ENCODE peak calls at places on chromosomes 12 and 14, in eight cellular contexts. N is effector memory CD4-positive, alpha-beta T cell; S is heart left ventricle; Y is HCT116; F is CD8-positive, alpha-beta memory T cell; W is GM23248; P is body of pancreas; A is aorta. C is an unnamed sample. For H3K9me3 and H3K27me3, the result is how much of the 10 kb centered on the place peaks cover.

GRCh38 chr12:57479376-57480115 is at the start of gene ARHGAP9:
- DNase-seq in A (peak), F (peak), Y (no peak), N (peak), P (no peak), S (no peak), W (no peak), C (no peak)

GRCh38 chr12:31578632-31579031 is 12.3 kb downstream of the DENND5B start:
- DNase-seq in Y (no peak), P (no peak), F (no peak), N (no peak), A (no peak), S (no peak), W (peak), C (no peak)

GRCh38 chr14:99554757-99555531 is 49.1 kb downstream of the CCDC85C start:
- DNase-seq in N (no peak), W (no peak), F (no peak), A (no peak), P (peak), S (no peak), Y (no peak), C (no peak)

GRCh38 chr12:108649668-108650067 is 16.0 kb upstream of the SELPLG start:
- DNase-seq in F (no peak), Y (peak), W (peak), P (no peak), N (no peak), A (no peak), S (no peak), C (no peak)

GRCh38 chr12:47819902-47820630 is at the start of gene HDAC7:
- DNase-seq in Y (peak), W (peak), P (peak), N (peak), S (peak), F (peak), A (peak), C (peak)

GRCh38 chr12:89453579-89453978 is 71.0 kb downstream of the GALNT4 start:
- DNase-seq in Y (no peak), W (peak), P (no peak), F (no peak), S (no peak), A (no peak), N (no peak), C (no peak)

GRCh38 chr12:44253338-44253856 is 417.5 kb downstream of the TMEM117 start:
- DNase-seq in A (no peak), Y (no peak), S (no peak), N (no peak), P (no peak), F (no peak), W (no peak), C (no peak)

GRCh38 chr12:61367281-61367785 is 892.9 kb upstream of the USP15 start:
- DNase-seq in Y (no peak), P (no peak), A (no peak), F (no peak), S (no peak), N (no peak), W (peak), C (no peak)

GRCh38 chr12:85076688-85077430 is 40.7 kb downstream of the LRRIQ1 start:
- DNase-seq in S (no peak), N (no peak), A (no peak), F (no peak), Y (peak), P (no peak), W (peak), C (no peak)

GRCh38 chr14:100593751-100594624 is 6.8 kb upstream of the BEGAIN start:
- DNase-seq in N (no peak), P (no peak), A (peak), F (no peak), Y (no peak), S (peak), W (no peak), C (peak)

GRCh38 chr14:63297387-63297786 is 21.3 kb downstream of the GPHB5 start:
- DNase-seq in A (no peak), S (no peak), Y (no peak), P (no peak), N (no peak), W (no peak), F (no peak), C (no peak)

GRCh38 chr14:81927069-81927468 is 393.4 kb upstream of the SEL1L start:
- DNase-seq in W (no peak), N (no peak), F (no peak), Y (no peak), P (no peak), S (no peak), A (no peak), C (no peak)

DNA sequence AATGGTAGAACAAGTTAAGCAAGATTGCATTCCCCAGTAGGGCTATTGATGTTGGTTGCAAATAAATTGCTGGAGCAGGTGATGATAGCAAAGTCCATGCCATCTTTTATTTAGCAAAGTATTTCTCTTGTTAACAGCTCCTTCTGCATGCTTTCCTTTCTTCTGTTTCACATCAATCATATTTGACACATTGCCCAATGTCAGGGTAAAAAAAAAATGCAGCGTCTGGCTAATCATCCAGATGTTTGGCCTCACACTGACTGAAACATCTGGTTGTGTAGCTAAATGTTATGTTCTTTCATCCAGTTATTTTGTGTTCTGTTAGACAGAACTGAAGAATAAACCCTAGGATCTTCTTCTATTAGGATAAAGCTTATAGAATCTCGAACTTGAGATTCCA is 859.3 kb downstream of the DIO2 start:
- DNase-seq in F (no peak), W (no peak), P (no peak), Y (no peak), S (no peak), N (no peak), A (no peak), C (no peak)
- H3K9me3 ChIP-seq in F (under half), W (under half), P (under half), Y (under half), S (under half), N (under half), A (under half), C (under half)

DNA sequence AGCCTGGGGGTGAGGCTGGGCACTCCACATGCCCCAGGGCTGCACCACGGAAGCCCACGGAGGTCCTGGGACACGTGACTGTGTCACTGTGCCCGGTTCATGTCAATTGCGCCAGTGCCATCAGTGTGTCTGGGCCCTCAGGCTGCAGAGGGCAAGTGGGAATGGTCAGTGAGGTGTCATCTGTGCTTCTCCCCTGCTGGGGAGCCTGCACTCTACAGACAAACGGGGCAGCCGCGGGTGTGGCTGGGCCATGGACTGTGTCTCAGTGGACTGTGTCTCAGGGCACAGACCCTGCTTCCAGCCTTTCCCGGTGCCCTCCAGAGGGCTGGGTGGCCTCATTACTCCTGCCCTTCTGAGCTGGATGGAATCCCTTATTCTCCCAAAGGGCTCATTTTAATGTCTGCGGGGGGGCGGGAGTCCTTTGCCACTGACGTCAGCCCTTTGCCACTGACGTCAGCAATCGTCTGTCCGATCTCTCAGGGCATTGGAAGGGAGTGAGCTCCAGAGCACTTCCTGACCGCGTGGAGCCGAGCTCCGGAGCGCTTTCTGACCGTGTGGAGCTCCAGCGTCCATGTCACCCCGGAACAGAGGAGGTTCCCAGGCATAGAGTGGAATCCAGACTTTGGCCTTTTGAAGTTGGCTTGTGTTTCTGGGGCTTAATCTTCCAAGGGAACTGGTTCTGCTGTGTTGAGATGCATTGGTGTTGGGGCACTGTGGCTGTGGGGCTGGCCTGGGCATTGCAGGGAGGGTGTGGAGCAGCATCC is 72.4 kb downstream of the ADGRD1 start:
- DNase-seq in P (no peak), W (no peak), N (no peak), F (no peak), Y (no peak), S (no peak), A (no peak), C (no peak)
- H3K27ac ChIP-seq in P (no peak), W (no peak), N (no peak), F (no peak), Y (no peak), S (no peak), A (no peak), C (no peak)

GRCh38 chr12:51439330-51439729 is 14.7 kb downstream of the SLC4A8 start:
- DNase-seq in P (no peak), S (no peak), N (no peak), Y (no peak), F (no peak), A (no peak), W (no peak), C (no peak)

GRCh38 chr12:51443573-51443972 is 18.9 kb downstream of the SLC4A8 start:
- DNase-seq in A (no peak), N (no peak), S (no peak), W (no peak), Y (no peak), P (no peak), F (no peak), C (no peak)

GRCh38 chr12:51442324-51442723 is 17.7 kb downstream of the SLC4A8 start:
- DNase-seq in Y (no peak), S (no peak), F (no peak), W (peak), N (no peak), P (no peak), A (no peak), C (no peak)

GRCh38 chr12:51437471-51437870 is 12.8 kb downstream of the SLC4A8 start:
- DNase-seq in F (no peak), W (no peak), S (no peak), Y (no peak), N (no peak), A (no peak), P (no peak), C (no peak)

DNA sequence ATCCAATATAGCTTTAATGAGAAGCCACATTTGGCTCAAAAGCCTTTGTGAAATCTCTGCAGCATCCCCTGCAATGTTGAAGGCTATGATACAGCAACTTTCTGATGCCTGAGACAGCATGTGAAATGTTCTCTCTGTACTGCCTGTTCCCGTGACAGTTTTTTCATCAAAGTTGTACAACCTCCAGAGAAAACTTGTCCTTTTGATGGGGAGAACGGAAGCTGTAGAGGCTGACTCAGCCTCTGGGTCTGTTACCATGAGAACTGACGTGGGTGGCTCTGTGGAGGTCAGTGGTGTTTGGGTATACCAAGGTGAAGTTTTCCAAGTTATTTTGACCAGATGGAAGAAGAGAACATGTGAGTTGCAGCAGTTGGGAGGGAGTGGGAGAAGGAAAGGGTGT is 17.0 kb downstream of the SLC4A8 start:
- DNase-seq in A (no peak), N (no peak), W (peak), Y (no peak), P (no peak), F (no peak), S (no peak), C (no peak)
- H3K27me3 ChIP-seq in A (under half), N (under half), W (under half), Y (under half), P (under half), F (under half), S (under half), C (under half)

DNA sequence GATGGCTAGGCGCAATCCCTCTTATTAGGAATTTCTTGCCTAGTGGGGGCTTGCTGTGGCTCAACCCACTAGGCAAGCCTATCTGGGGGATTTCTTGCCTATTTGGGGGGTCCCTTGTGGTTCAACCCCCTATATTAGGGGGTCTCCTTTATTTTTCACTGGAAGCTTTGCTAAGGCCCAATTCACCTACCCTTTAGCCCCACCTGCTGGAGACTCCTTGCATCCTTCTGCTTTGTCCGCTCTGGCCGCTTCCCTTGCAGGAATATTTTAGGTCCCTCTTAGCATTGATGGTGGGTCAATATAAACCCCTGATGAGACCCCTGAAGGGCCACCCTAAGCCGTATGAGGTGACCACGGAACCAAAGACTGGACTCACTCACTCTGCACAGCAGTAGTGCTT is 1552.1 kb downstream of the AACS start:
- DNase-seq in P (no peak), W (peak), Y (no peak), F (no peak), N (no peak), A (no peak), S (no peak), C (no peak)
- H3K9me3 ChIP-seq in P (under half), W (under half), Y (under half), F (under half), N (under half), A (under half), S (under half), C (under half)

DNA sequence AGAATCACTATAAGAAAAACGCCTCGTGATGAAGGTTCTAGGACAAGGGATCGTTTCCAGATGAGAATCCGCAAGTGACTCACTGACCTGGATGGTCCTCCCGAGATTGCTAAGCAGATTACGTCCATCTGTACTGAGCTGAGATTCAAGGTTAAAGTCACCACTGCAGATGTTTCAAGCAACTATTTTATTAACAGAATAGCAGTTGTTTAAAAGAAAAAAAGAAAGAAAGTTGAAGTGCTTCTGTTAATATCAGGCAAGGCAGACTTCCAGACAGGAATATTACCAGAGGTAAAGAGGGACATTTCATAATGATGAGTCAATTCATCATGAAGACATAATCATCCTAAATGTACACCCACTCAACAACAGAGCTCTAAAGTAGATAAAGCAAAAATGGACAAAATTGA is 17.9 kb downstream of the PXN start:
- DNase-seq in P (no peak), W (peak), A (no peak), N (no peak), F (no peak), S (no peak), Y (no peak), C (no peak)
- H3K27ac ChIP-seq in P (no peak), W (peak), A (no peak), N (peak), F (no peak), S (peak), Y (peak), C (peak)

DNA sequence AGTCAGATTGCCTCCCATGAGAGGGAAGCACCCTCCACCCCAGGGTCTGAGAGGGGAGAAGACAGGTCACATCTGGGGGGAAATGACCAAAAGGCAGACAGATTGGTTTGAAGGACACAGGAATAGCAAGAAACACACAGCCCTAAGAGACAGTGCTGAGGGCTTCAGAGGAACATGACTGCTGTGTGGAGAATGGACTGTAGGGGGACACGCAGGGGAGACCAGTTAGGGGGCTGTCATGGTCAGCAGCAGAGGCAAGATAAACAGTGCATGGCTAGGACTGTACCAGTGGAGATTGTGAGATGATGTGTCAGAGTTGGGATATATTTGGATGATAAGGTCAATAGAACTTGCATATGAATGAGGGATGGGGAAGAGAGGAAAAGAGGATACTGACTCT is 19.7 kb downstream of the SMUG1 start:
- DNase-seq in W (no peak), N (no peak), S (no peak), P (no peak), F (no peak), A (no peak), Y (no peak), C (no peak)
- H3K27me3 ChIP-seq in W (under half), N (under half), S (under half), P (under half), F (under half), A (under half), Y (under half), C (under half)

GRCh38 chr14:29462772-29463171 is 464.9 kb downstream of the PRKD1 start:
- DNase-seq in Y (no peak), A (no peak), N (no peak), W (no peak), F (no peak), S (no peak), P (no peak), C (no peak)
- H3K9me3 ChIP-seq in Y (under half), A (under half), N (under half), W (under half), F (under half), S (under half), P (under half), C (under half)

C was measured in left lung.